ENCODE peak calls at places on chromosomes 6 and 20, in six cellular contexts. C is progenitor cell of endocrine pancreas, P is GM20000, L is lower lobe of right lung, G is lower leg skin, A is kidney epithelial cell. Q is an unnamed sample.

GRCh38 chr20:54366669-54367068 is 108.7 kb upstream of the DOK5 start:
- DNase-seq in C (no peak), P (no peak), L (no peak), G (no peak), A (no peak), Q (no peak)

GRCh38 chr6:67629268-67629667 is 1005.8 kb upstream of the ADGRB3 start:
- DNase-seq in C (no peak), P (no peak), L (no peak), G (no peak), A (no peak), Q (no peak)

GRCh38 chr20:40493071-40493470 is 196.0 kb downstream of the MAFB start:
- DNase-seq in C (no peak), P (no peak), L (peak; percentile 80), G (no peak), A (no peak), Q (no peak)

GRCh38 chr6:114284281-114284680 is 58.5 kb downstream of the HS3ST5 start:
- DNase-seq in C (no peak), P (no peak), L (no peak), G (no peak), A (no peak), Q (no peak)

GRCh38 chr6:28765978-28766351 is 157.8 kb downstream of the TRIM27 start:
- DNase-seq in C (no peak), P (no peak), L (no peak), G (no peak), A (no peak), Q (no peak)

GRCh38 chr6:31750411-31751022 is 10.7 kb downstream of the MSH5 start:
- DNase-seq in C (no peak), P (no peak), L (no peak), G (no peak), A (no peak), Q (no peak)

GRCh38 chr20:24598346-24598745 is 128.9 kb downstream of the SYNDIG1 start:
- DNase-seq in C (no peak), P (no peak), L (no peak), G (no peak), A (no peak), Q (no peak)

GRCh38 chr6:28334272-28335039 is 1.5 kb downstream of the ZSCAN31 start:
- DNase-seq in C (no peak), P (no peak), L (no peak), G (no peak), A (no peak), Q (no peak)

GRCh38 chr20:57308451-57309410 is 20.9 kb upstream of the SPO11 start:
- DNase-seq in C (no peak), P (no peak), L (no peak), G (no peak), A (no peak), Q (no peak)

GRCh38 chr6:127182501-127182900 is 64.0 kb downstream of the RSPO3 start:
- DNase-seq in C (no peak), P (no peak), L (no peak), G (no peak), A (no peak), Q (no peak)

GRCh38 chr6:71510057-71510713 is 221.6 kb downstream of the OGFRL1 start:
- DNase-seq in C (no peak), P (peak; percentile 34), L (no peak), G (peak; percentile 41), A (peak; percentile 34), Q (peak; percentile 8)

GRCh38 chr20:5077761-5078387 is 41.9 kb downstream of the PCNA start:
- DNase-seq in C (no peak), P (no peak), L (no peak), G (no peak), A (no peak), Q (no peak)

GRCh38 chr6:84018453-84019061 is 15.0 kb upstream of the MRAP2 start:
- DNase-seq in C (no peak), P (no peak), L (no peak), G (no peak), A (no peak), Q (no peak)

GRCh38 chr20:34256629-34257124 is 15.5 kb downstream of the ASIP start:
- DNase-seq in C (no peak), P (no peak), L (no peak), G (no peak), A (no peak), Q (no peak)

GRCh38 chr6:2915150-2915549 is 12.0 kb upstream of the SERPINB9 start:
- DNase-seq in C (no peak), P (no peak), L (no peak), G (no peak), A (no peak), Q (no peak)

GRCh38 chr6:2917801-2918495 is 14.8 kb upstream of the SERPINB9 start:
- DNase-seq in C (no peak), P (no peak), L (no peak), G (no peak), A (no peak), Q (no peak)

GRCh38 chr6:2916354-2916925 is 13.3 kb upstream of the SERPINB9 start:
- DNase-seq in C (no peak), P (no peak), L (no peak), G (no peak), A (no peak), Q (no peak)

GRCh38 chr6:2918936-2919335 is 15.8 kb upstream of the SERPINB9 start:
- DNase-seq in C (no peak), P (no peak), L (no peak), G (no peak), A (no peak), Q (no peak)

GRCh38 chr6:2917065-2917464 is 14.0 kb upstream of the SERPINB9 start:
- DNase-seq in C (no peak), P (no peak), L (no peak), G (no peak), A (no peak), Q (no peak)
- TF ChIP-seq CTCF in C (peak; percentile 20), P (no peak), L (no peak), G (no peak), A (no peak), Q (peak; percentile 22)

GRCh38 chr20:63934271-63935068 is 21.7 kb downstream of the UCKL1 start:
- DNase-seq in C (no peak), P (no peak), L (no peak), G (no peak), A (no peak), Q (no peak)
- TF ChIP-seq CTCF in C (peak; percentile 48), P (no peak), L (peak; percentile 24), G (no peak), A (peak; percentile 48), Q (peak; percentile 34)

GRCh38 chr20:47776639-47777038 is 8.6 kb downstream of the SULF2 start:
- DNase-seq in C (no peak), P (no peak), L (no peak), G (no peak), A (no peak), Q (no peak)

GRCh38 chr20:47773381-47773786 is 11.9 kb downstream of the SULF2 start:
- DNase-seq in C (no peak), P (no peak), L (peak; percentile 57), G (no peak), A (no peak), Q (no peak)

GRCh38 chr20:47775039-47775438 is 10.2 kb downstream of the SULF2 start:
- DNase-seq in C (no peak), P (no peak), L (no peak), G (no peak), A (no peak), Q (no peak)

GRCh38 chr20:47777220-47777619 is 8.1 kb downstream of the SULF2 start:
- DNase-seq in C (no peak), P (no peak), L (no peak), G (no peak), A (no peak), Q (no peak)

GRCh38 chr20:47774081-47774777 is 11.1 kb downstream of the SULF2 start:
- DNase-seq in C (no peak), P (no peak), L (no peak), G (no peak), A (no peak), Q (no peak)
- TF ChIP-seq CTCF in C (no peak), P (no peak), L (no peak), G (no peak), A (no peak), Q (no peak)

DNA sequence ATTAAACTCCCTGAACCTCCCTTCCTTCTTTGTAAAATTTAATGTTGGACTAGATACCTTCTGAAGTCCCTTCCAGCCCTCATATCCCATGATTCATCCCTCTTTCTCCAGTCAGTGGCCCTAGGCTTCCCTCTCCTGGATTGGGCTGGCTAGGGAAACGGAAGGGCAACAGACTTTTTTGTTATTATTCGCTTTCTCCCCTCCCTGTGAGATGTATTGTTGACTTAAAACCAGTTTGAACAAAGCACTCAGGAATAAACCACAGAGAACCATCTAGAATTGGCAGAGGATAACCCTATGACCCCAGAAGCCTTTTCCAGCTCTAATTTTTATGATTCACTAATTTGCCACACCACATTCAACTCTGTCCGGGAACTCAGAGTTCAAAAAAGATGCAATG is 239.7 kb upstream of the SUPT3H start:
- DNase-seq in C (no peak), P (no peak), L (no peak), G (no peak), A (no peak), Q (no peak)
- TF ChIP-seq CTCF in C (no peak), P (no peak), L (no peak), G (no peak), A (no peak), Q (no peak)

DNA sequence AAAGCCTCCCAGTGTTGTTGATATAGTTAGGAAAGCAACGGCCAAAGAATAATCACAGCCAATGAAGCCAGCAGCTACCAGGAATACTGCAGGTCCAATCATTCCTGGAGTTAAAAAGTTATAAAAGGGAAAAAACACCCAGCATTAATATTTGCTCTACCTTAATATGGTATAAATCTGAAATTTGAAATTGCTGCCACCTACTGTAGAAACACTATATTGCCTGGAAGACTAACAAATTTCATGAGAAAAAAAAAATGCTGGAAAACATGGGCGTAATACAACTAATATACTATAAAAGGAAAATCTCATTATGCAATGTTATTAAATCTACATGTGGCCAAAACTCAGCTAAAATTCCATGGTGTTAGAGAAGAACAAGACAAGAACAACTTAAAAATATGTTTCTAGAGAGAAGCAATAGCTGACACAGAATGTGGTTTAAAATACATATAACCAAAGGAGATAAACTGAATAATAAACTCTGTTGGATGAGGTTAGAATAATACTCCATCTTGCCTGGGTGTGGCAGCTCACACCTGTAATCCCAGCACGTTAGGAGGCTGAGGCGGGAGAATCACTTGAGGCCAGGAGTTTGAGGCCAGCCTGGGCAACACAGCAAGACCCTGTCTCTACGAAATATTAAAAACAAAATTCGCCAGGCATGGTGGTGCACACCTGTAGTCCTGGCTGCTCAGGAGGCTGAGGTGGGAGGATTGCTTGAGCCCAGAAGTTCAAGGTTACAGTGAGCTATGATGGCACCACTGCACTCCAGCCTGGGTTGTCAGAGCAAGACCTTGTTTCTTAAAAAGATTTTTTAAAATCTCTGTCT is 43.1 kb downstream of the SLC17A5 start:
- DNase-seq in C (no peak), P (peak; percentile 47), L (no peak), G (no peak), A (no peak), Q (no peak)
- TF ChIP-seq CTCF in C (peak; percentile 64), P (peak; percentile 13), L (peak; percentile 71), G (no peak), A (peak; percentile 50), Q (peak; percentile 45)

Q was measured in GM12864.